ENCODE peak calls at places on chromosomes 16 and 17, in four cellular contexts. G is mucosa of descending colon, P is MCF 10A, M is A549. Z is an unnamed sample.

GRCh38 chr17:78806451-78806850 is 24.4 kb upstream of the CYTH1 start:
- DNase-seq in G (no peak), P (no peak), M (peak), Z (peak)

GRCh38 chr16:57601801-57602478 is 26.5 kb upstream of the ADGRG1 start:
- DNase-seq in G (no peak), P (no peak), M (no peak), Z (no peak)

GRCh38 chr17:69335018-69335417 is 8.1 kb upstream of the ABCA5 start:
- DNase-seq in G (no peak), P (peak), M (peak), Z (no peak)

GRCh38 chr17:7479389-7480192 is at the start of gene ZBTB4:
- DNase-seq in G (peak), P (no peak), M (peak), Z (no peak)

GRCh38 chr17:82241183-82241925 is 12.5 kb downstream of the SLC16A3 start:
- DNase-seq in G (peak), P (peak), M (peak), Z (peak)

GRCh38 chr17:27657620-27658019 is 26.6 kb downstream of the LGALS9 start:
- DNase-seq in G (peak), P (peak), M (peak), Z (no peak)

GRCh38 chr17:75591722-75592302 is 4.2 kb downstream of the MYO15B start:
- DNase-seq in G (no peak), P (no peak), M (no peak), Z (no peak)

GRCh38 chr16:1466968-1467521 is 7.8 kb downstream of the CLCN7 start:
- DNase-seq in G (no peak), P (peak), M (peak), Z (no peak)

GRCh38 chr17:43615330-43615729 is 46.4 kb downstream of the MEOX1 start:
- DNase-seq in G (no peak), P (peak), M (no peak), Z (no peak)

GRCh38 chr17:43212641-43213490 is 1.2 kb downstream of the TMEM106A start:
- DNase-seq in G (no peak), P (no peak), M (no peak), Z (no peak)

GRCh38 chr16:46607529-46607928 is 13.7 kb downstream of the SHCBP1 start:
- DNase-seq in G (no peak), P (peak), M (peak), Z (no peak)

GRCh38 chr17:64146418-64147109 is 16.6 kb upstream of the ERN1 start:
- DNase-seq in G (peak), P (peak), M (peak), Z (no peak)

GRCh38 chr16:54290203-54291106 is 3.9 kb upstream of the IRX3 start:
- DNase-seq in G (no peak), P (no peak), M (no peak), Z (no peak)

GRCh38 chr16:68508641-68509240 is 30.4 kb upstream of the ZFP90 start:
- DNase-seq in G (no peak), P (no peak), M (no peak), Z (no peak)

GRCh38 chr17:10292057-10292931 is 80.5 kb downstream of the MYH13 start:
- DNase-seq in G (no peak), P (peak), M (no peak), Z (no peak)

GRCh38 chr17:12667299-12667958 is 1.7 kb downstream of the MYOCD start:
- DNase-seq in G (no peak), P (peak), M (peak), Z (no peak)

GRCh38 chr16:85473326-85473725 is 139.8 kb upstream of the GSE1 start:
- DNase-seq in G (no peak), P (no peak), M (no peak), Z (no peak)

GRCh38 chr16:68406458-68407041 is 41.8 kb downstream of the SMPD3 start:
- DNase-seq in G (peak), P (no peak), M (no peak), Z (no peak)

GRCh38 chr16:31356566-31357323 is 1.8 kb downstream of the ITGAX start:
- DNase-seq in G (no peak), P (no peak), M (no peak), Z (peak)

GRCh38 chr17:9940826-9941225 is 35.8 kb upstream of the RCVRN start:
- DNase-seq in G (no peak), P (no peak), M (no peak), Z (no peak)

GRCh38 chr17:34706029-34706428 is 126.6 kb downstream of the TMEM132E start:
- DNase-seq in G (no peak), P (peak), M (no peak), Z (no peak)

DNA sequence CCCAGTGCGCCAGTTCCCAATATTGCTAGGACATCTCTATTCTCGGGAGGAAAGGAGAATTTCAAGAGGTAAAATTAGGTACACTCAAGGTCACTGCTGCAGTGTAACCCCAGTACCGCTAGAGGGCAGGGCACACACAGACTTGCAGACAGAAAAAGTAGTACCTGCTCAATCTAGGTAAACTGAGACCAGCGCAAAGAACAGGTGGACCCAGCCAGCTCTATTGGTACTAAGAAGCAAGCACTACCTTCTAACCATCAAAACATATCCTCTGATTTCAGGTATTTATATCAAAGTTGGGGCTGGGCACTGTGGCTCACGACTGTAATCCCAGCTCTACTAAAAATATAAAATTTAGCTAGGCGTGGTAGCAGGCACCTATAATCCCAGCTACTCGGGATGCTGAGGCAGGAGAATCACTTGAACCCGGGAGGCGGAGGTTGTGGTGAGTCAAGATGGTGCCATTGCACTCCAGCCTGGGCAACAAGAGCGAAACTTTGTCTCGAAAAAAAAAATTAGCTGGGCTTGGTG is 3.6 kb upstream of the WDR81 start:
- DNase-seq in G (peak), P (peak), M (peak), Z (peak)
- TF ChIP-seq CTCF in G (peak), P (peak), M (peak), Z (peak)

GRCh38 chr16:50816901-50817555 is 75.1 kb downstream of the CYLD start:
- DNase-seq in G (no peak), P (no peak), M (no peak), Z (peak)

GRCh38 chr16:50812876-50813466 is 71.1 kb downstream of the CYLD start:
- DNase-seq in G (no peak), P (no peak), M (no peak), Z (no peak)

GRCh38 chr16:50815382-50815781 is 73.5 kb downstream of the CYLD start:
- DNase-seq in G (no peak), P (no peak), M (no peak), Z (peak)

GRCh38 chr16:50814043-50814442 is 72.2 kb downstream of the CYLD start:
- DNase-seq in G (no peak), P (no peak), M (no peak), Z (no peak)

GRCh38 chr16:50814541-50814940 is 72.7 kb downstream of the CYLD start:
- DNase-seq in G (no peak), P (no peak), M (no peak), Z (peak)
- TF ChIP-seq CTCF in G (no peak), P (no peak), M (no peak), Z (no peak)

DNA sequence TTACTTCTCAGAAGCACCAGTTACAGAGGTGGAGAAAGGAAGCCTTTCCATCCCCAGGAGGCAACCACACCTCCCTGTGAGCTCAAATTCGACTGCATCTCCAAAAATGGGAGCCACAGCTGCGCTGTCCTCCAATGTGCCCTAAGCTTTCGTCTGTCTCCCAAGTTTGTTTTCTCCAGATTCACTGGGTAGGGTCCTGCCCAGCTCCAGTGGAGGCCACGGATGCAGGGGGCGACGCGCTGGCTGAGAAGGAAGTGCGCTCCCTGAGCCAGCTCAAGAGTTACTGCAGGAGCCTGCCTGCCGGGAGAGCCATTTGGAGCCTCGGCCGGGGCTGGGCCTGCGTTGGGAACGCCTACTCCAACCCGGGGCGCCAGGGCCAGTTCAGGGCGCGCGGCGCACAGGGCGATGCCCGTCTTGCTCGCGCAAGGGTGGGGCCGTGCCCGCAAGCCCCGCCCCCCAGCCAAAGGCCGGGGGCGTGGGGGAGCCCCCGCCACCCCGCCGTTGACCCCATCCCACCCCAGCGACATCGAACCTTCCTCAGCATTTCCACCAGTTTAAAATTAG is 19.5 kb downstream of the SIAH1 start:
- DNase-seq in G (peak), P (peak), M (peak), Z (peak)
- TF ChIP-seq CTCF in G (no peak), P (no peak), M (no peak), Z (no peak)

DNA sequence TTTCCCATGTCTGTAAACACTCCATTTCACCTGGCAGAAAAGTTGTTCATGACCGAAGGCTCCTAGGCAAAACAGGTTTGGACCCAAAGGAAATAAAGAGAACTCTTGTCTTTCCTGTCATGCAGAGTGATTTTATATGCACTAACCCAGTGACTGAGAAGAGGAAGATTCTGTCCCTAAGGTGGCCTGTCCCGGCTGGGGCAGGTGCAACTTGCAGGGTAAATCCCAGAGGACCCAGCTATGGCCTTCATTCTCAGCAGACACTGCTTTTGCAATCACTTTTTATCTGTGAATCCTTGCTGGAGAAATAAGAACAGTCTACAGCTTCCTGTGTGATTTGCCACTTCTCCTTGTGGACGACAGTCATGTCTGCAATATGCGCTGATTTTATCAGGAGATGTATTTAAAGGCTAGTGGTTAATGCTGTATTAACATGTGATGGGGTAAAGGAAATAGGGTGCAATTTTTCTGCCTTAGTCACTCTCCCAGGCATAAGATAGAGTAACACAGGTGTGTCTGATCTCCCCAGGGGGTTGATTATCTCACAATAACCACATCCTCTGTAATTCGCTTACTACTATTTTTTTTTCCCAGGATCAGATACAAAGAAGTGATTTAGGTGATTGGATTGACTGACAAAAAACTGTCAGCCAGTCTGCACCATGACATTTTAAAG is 696.8 kb upstream of the SOX9 start:
- DNase-seq in G (no peak), P (peak), M (peak), Z (no peak)
- TF ChIP-seq CTCF in G (no peak), P (no peak), M (no peak), Z (no peak)